ENCODE peak calls at places on chromosome 4, in five cellular contexts. J, R, N, E and B are unnamed samples.

GRCh38 chr4:103046416-103047290 is 27.1 kb upstream of the SLC9B1 start:
- DNase-seq in R (peak; percentile 34), J (no peak), N (no peak), E (peak; percentile 71), B (no peak)

GRCh38 chr4:14222630-14223029 is 595.1 kb upstream of the BOD1L1 start:
- DNase-seq in E (no peak), N (no peak), J (no peak), R (no peak), B (no peak)

GRCh38 chr4:25299476-25300203 is 12.9 kb upstream of the ZCCHC4 start:
- DNase-seq in J (no peak), R (no peak), N (no peak), E (no peak), B (no peak)

GRCh38 chr4:188986271-188986689 is 847.0 kb downstream of the TRIML1 start:
- DNase-seq in J (no peak), N (no peak), R (no peak), E (no peak), B (no peak)

GRCh38 chr4:87044511-87045369 is 109.9 kb downstream of the AFF1 start:
- DNase-seq in J (no peak), N (no peak), R (peak; percentile 43), E (peak; percentile 60), B (no peak)

GRCh38 chr4:184474261-184475095 is at the start of gene IRF2:
- DNase-seq in E (peak; percentile 97), R (peak; percentile 99), N (peak; percentile 88), J (peak; percentile 84), B (peak; percentile 90)

GRCh38 chr4:52838729-52839722 is 23.1 kb upstream of the RASL11B start:
- DNase-seq in E (no peak), N (no peak), R (no peak), J (no peak), B (no peak)

GRCh38 chr4:71356924-71357663 is 18.3 kb downstream of the SLC4A4 start:
- DNase-seq in J (no peak), R (no peak), N (no peak), E (no peak), B (no peak)

GRCh38 chr4:105248613-105249012 is 101.9 kb downstream of the TET2 start:
- DNase-seq in N (no peak), J (no peak), R (no peak), E (no peak), B (no peak)

GRCh38 chr4:22356996-22357596 is 158.8 kb downstream of the ADGRA3 start:
- DNase-seq in J (no peak), R (no peak), N (no peak), E (no peak), B (peak; percentile 3)

GRCh38 chr4:153497091-153497531 is 31.0 kb downstream of the TMEM131L start:
- DNase-seq in N (no peak), E (peak; percentile 73), R (no peak), J (peak; percentile 41), B (no peak)

GRCh38 chr4:77994194-77994721 is 62.9 kb upstream of the FRAS1 start:
- DNase-seq in E (peak; percentile 54), N (no peak), J (peak; percentile 57), R (peak; percentile 57), B (peak; percentile 8)

GRCh38 chr4:77193511-77194236 is 36.7 kb downstream of the CCNG2 start:
- DNase-seq in N (peak; percentile 78), R (no peak), J (peak; percentile 80), E (peak; percentile 54), B (peak; percentile 68)

GRCh38 chr4:148442830-148443549 is 776 bp upstream of the NR3C2 start:
- DNase-seq in N (no peak), R (peak; percentile 45), E (no peak), J (no peak), B (no peak)

GRCh38 chr4:54723220-54723619 is 65.5 kb downstream of the KIT start:
- DNase-seq in N (no peak), E (no peak), J (no peak), R (peak; percentile 37), B (no peak)

GRCh38 chr4:181147421-181147951 is 1095.7 kb upstream of the TENM3 start:
- DNase-seq in R (no peak), E (no peak), J (no peak), N (no peak), B (no peak)

GRCh38 chr4:26864904-26865303 is 4.3 kb downstream of the STIM2 start:
- DNase-seq in N (no peak), J (no peak), E (no peak), R (no peak), B (no peak)

GRCh38 chr4:79466621-79467020 is 58.6 kb upstream of the GK2 start:
- DNase-seq in E (no peak), J (no peak), R (no peak), N (no peak), B (no peak)

GRCh38 chr4:164239976-164240375 is 514.0 kb upstream of the SMIM31 start:
- DNase-seq in R (no peak), E (no peak), N (no peak), J (no peak), B (no peak)

DNA sequence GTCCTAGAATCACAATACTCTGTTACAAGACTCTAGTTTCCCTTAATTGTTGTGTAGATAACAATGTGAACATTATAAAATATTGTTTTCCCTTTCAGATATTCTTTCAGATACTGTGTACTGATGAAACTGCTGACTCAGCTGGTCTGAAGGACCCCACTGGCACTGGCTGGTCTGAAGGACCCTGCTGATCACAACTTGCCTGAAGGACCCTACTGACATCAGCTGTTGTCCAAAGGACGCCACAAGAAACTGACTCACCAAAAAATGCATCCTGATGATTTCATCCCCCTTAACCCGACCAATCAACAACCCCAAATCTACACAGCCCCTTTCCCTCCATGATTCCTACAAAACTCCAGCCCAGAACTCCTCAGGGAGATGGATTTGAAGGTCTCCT is 258.8 kb upstream of the GNPDA2 start:
- DNase-seq in N (no peak), E (no peak), R (no peak), J (no peak), B (no peak)
- TF ChIP-seq TAF1 in N (no peak), E (no peak), R (no peak), J (no peak), B (no peak)

GRCh38 chr4:1205641-1206298 is 33.4 kb upstream of the SPON2 start:
- DNase-seq in N (peak; percentile 18), E (no peak), R (no peak), J (no peak), B (no peak)

GRCh38 chr4:1206299-1207156 is 34.1 kb upstream of the SPON2 start:
- DNase-seq in N (no peak), R (no peak), J (peak; percentile 45), E (no peak), B (no peak)

GRCh38 chr4:1208266-1208961 is 36.0 kb upstream of the SPON2 start:
- DNase-seq in J (no peak), R (no peak), E (no peak), N (no peak), B (no peak)

GRCh38 chr4:1207603-1208265 is 35.4 kb upstream of the SPON2 start:
- DNase-seq in J (peak; percentile 45), R (peak; percentile 63), E (no peak), N (no peak), B (no peak)

GRCh38 chr4:1207157-1207470 is 34.7 kb upstream of the SPON2 start:
- DNase-seq in J (peak; percentile 45), E (no peak), R (no peak), N (no peak), B (no peak)
- TF ChIP-seq TAF1 in J (no peak), E (no peak), R (no peak), N (no peak), B (no peak)

DNA sequence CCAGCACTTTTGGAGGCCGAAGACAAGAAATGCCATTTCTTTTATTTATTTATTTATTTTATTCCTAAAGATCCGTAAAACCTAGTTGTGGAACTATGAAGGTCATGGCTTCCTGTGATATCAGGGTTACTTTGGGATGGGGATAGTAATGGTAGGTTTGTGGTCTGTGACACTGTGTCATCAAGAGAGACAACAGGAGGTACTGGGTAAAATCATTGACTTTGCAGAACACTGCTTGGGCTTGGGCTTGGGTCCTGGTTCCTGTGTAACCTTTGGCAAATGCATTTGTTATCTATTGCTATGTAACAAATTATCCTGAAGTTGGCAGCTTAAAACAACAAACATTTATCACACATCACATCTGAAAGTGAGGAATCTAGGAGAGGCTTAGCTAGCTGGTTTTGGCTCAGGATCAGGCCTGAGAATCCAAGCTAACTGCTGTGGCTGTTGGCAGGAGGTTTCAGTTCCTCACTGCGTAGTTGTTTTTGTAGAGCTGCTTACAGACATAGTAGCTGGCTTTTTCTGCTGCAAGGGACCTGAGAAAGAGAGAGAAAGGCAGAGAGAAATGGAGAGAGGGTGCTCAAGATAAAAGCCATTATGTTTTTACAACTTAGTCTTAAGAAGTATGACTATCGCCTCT is 576.4 kb upstream of the SLIT2 start:
- DNase-seq in E (no peak), J (no peak), N (no peak), R (no peak), B (no peak)
- TF ChIP-seq TAF1 in E (no peak), J (no peak), N (no peak), R (no peak), B (no peak)

GRCh38 chr4:57040510-57040909 is 61.8 kb downstream of the POLR2B start:
- DNase-seq in R (no peak), E (no peak), J (no peak), N (no peak), B (no peak)

GRCh38 chr4:57044996-57045395 is 65.2 kb downstream of the IGFBP7 start:
- DNase-seq in N (no peak), R (no peak), E (no peak), J (no peak), B (no peak)

GRCh38 chr4:57039345-57039744 is 60.6 kb downstream of the POLR2B start:
- DNase-seq in J (no peak), R (no peak), N (no peak), E (no peak), B (no peak)

GRCh38 chr4:57044279-57044678 is 65.6 kb downstream of the POLR2B start:
- DNase-seq in E (no peak), R (no peak), N (no peak), J (no peak), B (no peak)

DNA sequence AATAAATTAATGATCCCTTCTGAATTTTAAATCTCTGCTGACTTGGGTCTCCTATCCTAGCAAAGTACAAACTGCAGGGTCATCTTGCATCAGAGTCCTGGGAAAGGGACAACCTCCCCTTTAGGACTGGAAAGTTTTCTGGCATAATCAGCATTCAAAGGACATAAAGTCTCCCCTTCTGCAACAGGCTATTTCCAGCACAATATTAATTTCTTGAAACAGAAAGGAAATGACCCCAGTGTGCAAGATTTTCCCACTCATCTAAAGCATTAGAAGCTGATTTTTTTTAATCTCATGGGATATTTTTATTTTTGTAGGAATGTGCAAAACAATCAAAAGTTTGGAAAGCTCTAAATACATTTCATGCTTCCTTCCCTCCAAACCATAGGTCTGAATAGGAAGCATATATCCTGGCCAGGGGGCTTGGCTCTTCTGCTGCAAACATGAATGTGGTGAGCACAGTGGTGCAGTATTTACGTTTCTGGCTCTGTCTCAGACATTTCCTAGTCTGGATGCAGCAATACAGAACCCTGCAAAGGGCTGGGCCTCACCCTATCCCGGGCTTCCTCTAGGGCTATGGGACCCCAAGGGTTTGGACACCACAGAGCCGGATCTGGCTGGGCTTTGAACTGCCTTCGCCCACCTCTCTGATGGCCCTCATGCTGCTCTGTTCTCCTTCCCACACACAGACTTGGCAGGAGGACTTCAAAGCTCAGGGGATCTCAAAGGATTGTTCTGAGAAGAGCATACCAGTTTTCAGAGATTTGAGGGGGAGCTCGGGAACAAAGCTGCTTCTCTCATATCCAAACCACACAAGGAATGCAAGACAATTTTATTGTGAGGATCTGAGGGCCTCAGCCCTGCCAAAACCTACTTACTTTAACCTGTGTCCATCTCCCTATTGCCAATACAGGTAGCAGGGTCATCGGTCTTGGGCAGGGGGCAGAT is 64.9 kb downstream of the POLR2B start:
- DNase-seq in R (no peak), N (no peak), E (no peak), J (no peak), B (no peak)
- TF ChIP-seq TAF1 in R (no peak), N (no peak), E (no peak), J (no peak), B (no peak)